ENCODE peak calls at places on chromosomes 16 and 17, in ten cellular contexts. P is CD4-positive, alpha-beta memory T cell; K is ovary; I is stimulated activated CD4-positive, alpha-beta T cell treated with anti-CD3 and anti-CD28 coated beads, Interleukin-4, amount 100 ng/mL, for 48 hours; V is left cardiac atrium; C is posterior cingulate gyrus; X is activated T-cell treated with anti-CD3 and anti-CD28 coated beads for 24 hours; E is C1 segment of cervical spinal cord; O is hippocampal formation; Q is stimulated activated CD8-positive, alpha-beta memory T cell treated with anti-CD3 and anti-CD28 coated beads, Interleukin-12 subunit alpha, Interleukin-12 subunit beta, amount 100 ng/mL, for 1 hour. H is an unnamed sample.

GRCh38 chr16:55815320-55815719 is 17.6 kb downstream of the CES1 start:
- DNase-seq in P (no peak), K (no peak), I (no peak), V (no peak), C (no peak), X (no peak), E (no peak), O (no peak), Q (no peak), H (no peak)

GRCh38 chr16:30414159-30414558 is 6.8 kb downstream of the ZNF771 start:
- DNase-seq in P (no peak), K (no peak), I (no peak), V (no peak), C (no peak), X (no peak), E (no peak), O (no peak), Q (no peak), H (no peak)

GRCh38 chr17:13576661-13577526 is 24.8 kb downstream of the HS3ST3A1 start:
- DNase-seq in P (no peak), K (no peak), I (no peak), V (no peak), C (no peak), X (no peak), E (no peak), O (no peak), Q (no peak), H (no peak)

GRCh38 chr16:87178977-87179376 is 138.2 kb downstream of the C16orf95 start:
- DNase-seq in P (no peak), K (no peak), I (no peak), V (peak; percentile 79), C (no peak), X (no peak), E (no peak), O (no peak), Q (no peak), H (no peak)

GRCh38 chr16:23863511-23864422 is 28.0 kb downstream of the PRKCB start:
- DNase-seq in P (peak; percentile 70), K (no peak), I (no peak), V (no peak), C (no peak), X (no peak), E (no peak), O (no peak), Q (no peak), H (no peak)

GRCh38 chr17:43636446-43636845 is 25.3 kb downstream of the MEOX1 start:
- DNase-seq in P (no peak), K (no peak), I (no peak), V (no peak), C (no peak), X (no peak), E (no peak), O (no peak), Q (no peak), H (no peak)

GRCh38 chr16:78677332-78677731 is 577.9 kb downstream of the WWOX start:
- DNase-seq in P (no peak), K (no peak), I (no peak), V (no peak), C (no peak), X (no peak), E (no peak), O (no peak), Q (no peak), H (no peak)

GRCh38 chr17:36082062-36082461 is 7.9 kb downstream of the CCL3 start:
- DNase-seq in P (no peak), K (no peak), I (no peak), V (no peak), C (no peak), X (no peak), E (no peak), O (no peak), Q (no peak), H (no peak)

GRCh38 chr16:85176541-85177447 is 64.5 kb upstream of the CIBAR2 start:
- DNase-seq in P (no peak), K (no peak), I (no peak), V (no peak), C (no peak), X (no peak), E (no peak), O (no peak), Q (no peak), H (no peak)

GRCh38 chr17:29958947-29959657 is 17.7 kb downstream of the EFCAB5 start:
- DNase-seq in P (no peak), K (no peak), I (no peak), V (no peak), C (no peak), X (no peak), E (no peak), O (no peak), Q (no peak), H (no peak)

GRCh38 chr17:58176200-58176599 is 9.4 kb downstream of the OR4D2 start:
- DNase-seq in P (no peak), K (no peak), I (no peak), V (no peak), C (no peak), X (no peak), E (no peak), O (no peak), Q (no peak), H (no peak)

GRCh38 chr16:81170824-81171223 is 67.7 kb upstream of the BCO1 start:
- DNase-seq in P (no peak), K (no peak), I (no peak), V (no peak), C (no peak), X (no peak), E (no peak), O (no peak), Q (no peak), H (no peak)

GRCh38 chr17:71184716-71185115 is 936.1 kb upstream of the SOX9 start:
- DNase-seq in P (no peak), K (no peak), I (no peak), V (no peak), C (no peak), X (no peak), E (no peak), O (no peak), Q (no peak), H (no peak)

GRCh38 chr17:39757931-39758873 is 20.5 kb downstream of the GRB7 start:
- DNase-seq in P (peak; percentile 40), K (no peak), I (peak; percentile 64), V (no peak), C (no peak), X (peak; percentile 62), E (no peak), O (no peak), Q (no peak), H (peak; percentile 59)

GRCh38 chr16:87956771-87957279 is 5.6 kb downstream of the BANP start:
- DNase-seq in P (no peak), K (no peak), I (peak; percentile 38), V (no peak), C (no peak), X (peak; percentile 29), E (no peak), O (no peak), Q (no peak), H (no peak)

H was measured in CD8-positive, alpha-beta T cell.